ENCODE peak calls at places on chromosomes 3 and 15, in seven cellular contexts. B, I, V, T, L, N and C are unnamed samples.

GRCh38 chr3:194333212-194333980 is 17.7 kb downstream of the CPN2 start:
- DNase-seq in N (peak), L (peak), I (peak), T (peak), B (peak), V (peak), C (peak)

GRCh38 chr3:176430244-176430893 is 766.9 kb downstream of the TBL1XR1 start:
- DNase-seq in V (peak), N (no peak), I (peak), T (no peak), L (no peak), B (no peak), C (no peak)

GRCh38 chr15:57306944-57307411 is 69.3 kb upstream of the CGNL1 start:
- DNase-seq in I (no peak), V (no peak), T (no peak), L (no peak), B (no peak), N (no peak), C (peak)

GRCh38 chr3:51681453-51681852 is 10.4 kb downstream of the TEX264 start:
- DNase-seq in V (no peak), N (peak), I (peak), L (no peak), T (no peak), B (no peak), C (no peak)

GRCh38 chr3:32667072-32667582 is 17.9 kb upstream of the CNOT10 start:
- DNase-seq in I (no peak), L (no peak), V (no peak), N (no peak), T (no peak), B (no peak), C (no peak)

GRCh38 chr3:164233951-164234350 is 844.3 kb downstream of the SI start:
- DNase-seq in T (no peak), B (no peak), I (no peak), V (no peak), L (no peak), N (no peak), C (no peak)

GRCh38 chr3:98557324-98558010 is 25.7 kb downstream of the GPR15 start:
- DNase-seq in T (no peak), L (no peak), V (no peak), I (no peak), B (no peak), N (no peak), C (no peak)

GRCh38 chr3:149589332-149589731 is 68.5 kb downstream of the WWTR1 start:
- DNase-seq in L (no peak), N (no peak), B (no peak), I (peak), V (no peak), T (no peak), C (no peak)

GRCh38 chr3:63607716-63608115 is 44.8 kb upstream of the SNTN start:
- DNase-seq in V (no peak), N (no peak), T (no peak), B (no peak), I (no peak), L (no peak), C (no peak)

GRCh38 chr15:68428431-68428940 is 3.5 kb downstream of the ITGA11 start:
- DNase-seq in B (no peak), I (no peak), V (no peak), L (peak), N (no peak), T (no peak), C (peak)

GRCh38 chr15:22887157-22887951 is 48.9 kb downstream of the NIPA2 start:
- DNase-seq in I (peak), N (no peak), L (peak), B (no peak), T (no peak), V (no peak), C (no peak)

GRCh38 chr3:43522702-43523362 is 99.0 kb downstream of the ANO10 start:
- DNase-seq in N (no peak), B (no peak), T (no peak), V (peak), L (no peak), I (peak), C (no peak)

GRCh38 chr15:52013151-52013791 is 5.7 kb upstream of the MAPK6 start:
- DNase-seq in I (peak), B (no peak), L (no peak), T (no peak), N (no peak), V (peak), C (no peak)

GRCh38 chr15:98164986-98165385 is 204.5 kb downstream of the ARRDC4 start:
- DNase-seq in B (no peak), T (no peak), N (no peak), I (no peak), L (no peak), V (no peak), C (no peak)

GRCh38 chr3:177992993-177993969 is 543.0 kb upstream of the KCNMB2 start:
- DNase-seq in B (no peak), T (no peak), I (peak), N (no peak), V (no peak), L (no peak), C (no peak)

GRCh38 chr3:23873941-23874340 is 42.8 kb downstream of the NKIRAS1 start:
- DNase-seq in N (no peak), I (peak), L (no peak), V (no peak), T (no peak), B (no peak), C (no peak)

GRCh38 chr3:4292301-4292700 is 10.9 kb upstream of the SETMAR start:
- DNase-seq in I (no peak), L (no peak), N (no peak), T (no peak), B (no peak), V (no peak), C (no peak)

GRCh38 chr3:181919375-181919774 is 207.7 kb downstream of the SOX2 start:
- DNase-seq in L (no peak), N (no peak), T (no peak), V (no peak), I (no peak), B (no peak), C (no peak)

GRCh38 chr15:41429003-41429890 is 12.4 kb downstream of the RTF1 start:
- DNase-seq in T (no peak), V (no peak), B (no peak), I (peak), L (no peak), N (peak), C (no peak)

GRCh38 chr3:15964605-15965061 is 166.9 kb upstream of the ANKRD28 start:
- DNase-seq in T (no peak), B (peak), V (no peak), I (peak), N (no peak), L (no peak), C (no peak)

GRCh38 chr3:129892857-129893615 is 475 bp downstream of the TMCC1 start:
- DNase-seq in B (peak), V (no peak), T (peak), L (peak), N (peak), I (peak), C (peak)

GRCh38 chr3:157311633-157312365 is 124.9 kb upstream of the PTX3 start:
- DNase-seq in V (no peak), B (no peak), I (peak), L (no peak), T (no peak), N (no peak), C (no peak)

GRCh38 chr3:117921908-117922456 is 1112.7 kb downstream of the IGSF11 start:
- DNase-seq in L (no peak), B (no peak), V (no peak), T (no peak), N (no peak), I (no peak), C (no peak)

GRCh38 chr15:33623010-33623409 is 312.2 kb downstream of the RYR3 start:
- DNase-seq in L (no peak), B (no peak), T (no peak), I (no peak), N (no peak), V (no peak), C (no peak)

GRCh38 chr15:89051875-89052274 is 36.4 kb upstream of the ABHD2 start:
- DNase-seq in V (no peak), B (no peak), N (no peak), L (no peak), I (peak), T (no peak), C (no peak)
- H3K4me3 ChIP-seq in V (no peak), B (no peak), N (no peak), L (no peak), I (no peak), T (no peak), C (no peak)

GRCh38 chr3:48299746-48300361 is 33.6 kb downstream of the SPINK8 start:
- DNase-seq in B (no peak), L (no peak), T (no peak), V (no peak), N (no peak), I (no peak), C (no peak)

GRCh38 chr3:48289659-48290058 is 43.8 kb downstream of the SPINK8 start:
- DNase-seq in T (no peak), B (no peak), I (no peak), L (no peak), V (no peak), N (no peak), C (no peak)

GRCh38 chr3:48296699-48297098 is 36.8 kb downstream of the SPINK8 start:
- DNase-seq in V (no peak), T (no peak), I (no peak), B (no peak), L (no peak), N (no peak), C (no peak)

GRCh38 chr3:48297111-48297810 is 36.2 kb downstream of the SPINK8 start:
- DNase-seq in T (no peak), V (no peak), L (no peak), I (no peak), N (no peak), B (no peak), C (no peak)

GRCh38 chr3:48294611-48295263 is 38.7 kb downstream of the SPINK8 start:
- DNase-seq in L (no peak), V (no peak), B (no peak), T (no peak), I (no peak), N (no peak), C (no peak)
- H3K27ac ChIP-seq in L (no peak), V (no peak), B (no peak), T (no peak), I (no peak), N (no peak), C (no peak)

GRCh38 chr15:62482715-62483429 is 317.8 kb upstream of the C2CD4B start:
- DNase-seq in T (no peak), N (no peak), L (no peak), B (no peak), V (peak), I (peak), C (no peak)
- TF ChIP-seq CTCF in T (no peak), N (no peak), L (no peak), B (no peak), V (peak), I (peak), C (no peak)

DNA sequence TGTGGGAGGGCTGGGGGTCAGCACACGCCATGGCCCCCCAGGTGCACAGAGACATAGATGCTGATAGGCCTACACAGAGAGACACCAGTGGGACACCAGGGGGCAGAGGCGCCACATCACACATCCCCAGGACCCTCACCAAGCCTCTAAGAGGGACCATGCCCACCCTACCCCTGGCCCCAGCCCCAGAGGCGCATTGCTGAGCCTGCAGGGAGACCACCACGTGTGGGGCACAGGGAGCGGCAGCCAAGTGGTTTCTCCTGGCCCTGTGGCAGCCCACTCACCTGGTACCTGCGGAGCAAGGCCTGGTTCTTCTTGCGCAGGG is 1.2 kb downstream of the CCDC9B start:
- DNase-seq in V (peak), T (no peak), B (no peak), L (no peak), N (no peak), I (no peak), C (no peak)
- H3K4me3 ChIP-seq in V (peak), T (peak), B (peak), L (peak), N (peak), I (no peak), C (peak)

GRCh38 chr15:49441816-49442215 is 18.8 kb downstream of the FGF7 start:
- DNase-seq in L (no peak), N (no peak), T (no peak), I (no peak), V (no peak), B (no peak), C (no peak)

GRCh38 chr15:49438970-49439631 is 16.1 kb downstream of the FGF7 start:
- DNase-seq in L (no peak), N (no peak), T (peak), B (no peak), V (no peak), I (peak), C (no peak)

GRCh38 chr15:49436786-49437185 is 13.7 kb downstream of the FGF7 start:
- DNase-seq in B (no peak), T (no peak), N (no peak), V (no peak), L (no peak), I (no peak), C (no peak)

GRCh38 chr15:49435201-49435600 is 12.2 kb downstream of the FGF7 start:
- DNase-seq in I (peak), N (no peak), L (no peak), V (no peak), B (no peak), T (no peak), C (no peak)

GRCh38 chr15:49439678-49440375 is 16.8 kb downstream of the FGF7 start:
- DNase-seq in N (no peak), B (no peak), L (no peak), T (no peak), I (no peak), V (no peak), C (no peak)
- H3K27ac ChIP-seq in N (no peak), B (no peak), L (no peak), T (no peak), I (peak), V (no peak), C (no peak)

DNA sequence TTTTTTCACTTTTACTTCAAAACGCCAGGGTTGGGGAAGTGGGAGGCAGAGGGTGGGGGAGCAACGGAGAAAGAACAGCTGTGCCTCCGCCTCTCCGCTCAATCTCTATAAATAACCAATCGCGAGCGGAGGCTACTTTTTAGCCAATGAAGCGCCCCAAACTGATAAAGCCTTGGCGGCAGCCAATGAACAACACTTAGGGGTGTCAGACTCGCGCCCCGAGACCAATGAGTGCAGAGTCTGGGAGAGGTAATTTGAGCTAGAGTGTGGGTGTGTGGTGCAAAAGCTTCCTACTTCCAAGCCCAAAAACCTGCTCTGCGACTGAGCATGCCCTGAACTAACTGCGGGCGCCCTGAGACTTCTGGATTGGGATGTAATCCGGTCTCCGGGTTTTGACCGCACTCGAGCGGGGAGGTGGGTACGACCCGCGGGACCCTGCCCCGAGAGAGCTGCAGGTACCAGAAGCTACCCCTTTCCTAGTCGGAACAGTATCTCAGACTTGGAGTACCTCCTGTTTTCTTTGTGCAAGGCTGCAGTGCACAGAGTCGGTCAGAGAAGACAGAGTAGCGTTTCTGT is 800 bp upstream of the RAP2B start:
- DNase-seq in T (peak), L (peak), B (peak), V (peak), N (peak), I (peak), C (peak)
- TF ChIP-seq CTCF in T (no peak), L (no peak), B (no peak), V (no peak), N (no peak), I (no peak), C (no peak)